ENCODE peak calls at places on chromosomes 4 and X, in five cellular contexts. A, S, M, F and Z are unnamed samples.

GRCh38 chr4:156971623-156972369 is at the start of gene PDGFC:
- DNase-seq in A (peak; percentile 75), S (peak; percentile 1), M (peak; percentile 79), F (peak; percentile 78), Z (peak; percentile 84)

GRCh38 chr4:153318696-153319320 is 25.7 kb upstream of the MND1 start:
- DNase-seq in A (peak; percentile 31), S (peak; percentile 47), M (peak; percentile 72), F (no peak), Z (peak; percentile 52)

GRCh38 chr4:95105112-95105511 is 347.4 kb downstream of the BMPR1B start:
- DNase-seq in A (no peak), S (no peak), M (no peak), F (no peak), Z (peak; percentile 4)

GRCh38 chr4:177403746-177404145 is 38.5 kb downstream of the AGA start:
- DNase-seq in A (no peak), S (no peak), M (peak; percentile 29), F (no peak), Z (no peak)

GRCh38 chr4:159722052-159722451 is 619.2 kb downstream of the RAPGEF2 start:
- DNase-seq in A (no peak), S (no peak), M (no peak), F (no peak), Z (no peak)

GRCh38 chr4:4860381-4860802 is 927 bp downstream of the MSX1 start:
- DNase-seq in A (no peak), S (no peak), M (peak; percentile 26), F (no peak), Z (no peak)

GRCh38 chr4:16264798-16265197 is 38.5 kb upstream of the TAPT1 start:
- DNase-seq in A (no peak), S (peak; percentile 30), M (peak; percentile 70), F (no peak), Z (no peak)

GRCh38 chr4:61149278-61149677 is 50.8 kb upstream of the ADGRL3 start:
- DNase-seq in A (no peak), S (peak; percentile 5), M (peak; percentile 62), F (no peak), Z (no peak)

GRCh38 chrX:37315511-37316248 is 33.5 kb upstream of the PRRG1 start:
- DNase-seq in A (no peak), S (no peak), M (no peak), F (no peak), Z (no peak)

GRCh38 chr4:81528979-81529378 is 57.3 kb upstream of the RASGEF1B start:
- DNase-seq in A (no peak), S (no peak), M (no peak), F (no peak), Z (no peak)

GRCh38 chrX:22122510-22122909 is 90.4 kb downstream of the PHEX start:
- DNase-seq in A (no peak), S (no peak), M (peak; percentile 45), F (no peak), Z (no peak)

GRCh38 chr4:80240976-80241375 is 25.5 kb upstream of the FGF5 start:
- DNase-seq in A (no peak), S (no peak), M (no peak), F (no peak), Z (no peak)

GRCh38 chrX:42530027-42530426 is 247.9 kb downstream of the PPP1R2C start:
- DNase-seq in A (no peak), S (no peak), M (peak; percentile 62), F (no peak), Z (no peak)

GRCh38 chr4:169099775-169100180 is 89.7 kb upstream of the CBR4 start:
- DNase-seq in A (no peak), S (no peak), M (peak; percentile 69), F (no peak), Z (peak; percentile 31)

GRCh38 chr4:111269439-111269838 is 646.6 kb upstream of the PITX2 start:
- DNase-seq in A (no peak), S (no peak), M (no peak), F (no peak), Z (no peak)

GRCh38 chr4:140240237-140240636 is 86.3 kb upstream of the MAML3 start:
- DNase-seq in A (no peak), S (no peak), M (no peak), F (no peak), Z (no peak)

GRCh38 chr4:138199568-138200235 is 42.4 kb downstream of the SLC7A11 start:
- DNase-seq in A (peak; percentile 41), S (no peak), M (peak; percentile 32), F (peak; percentile 77), Z (peak; percentile 38)

GRCh38 chr4:7968262-7968896 is 28.7 kb upstream of the AFAP1 start:
- DNase-seq in A (no peak), S (no peak), M (peak; percentile 89), F (no peak), Z (no peak)

GRCh38 chr4:7973545-7973981 is 33.9 kb upstream of the AFAP1 start:
- DNase-seq in A (no peak), S (no peak), M (peak; percentile 52), F (no peak), Z (no peak)

GRCh38 chr4:7971881-7972500 is 32.3 kb upstream of the AFAP1 start:
- DNase-seq in A (no peak), S (no peak), M (no peak), F (no peak), Z (no peak)

GRCh38 chr4:7970031-7970946 is 30.6 kb upstream of the AFAP1 start:
- DNase-seq in A (peak; percentile 42), S (no peak), M (peak; percentile 85), F (peak; percentile 69), Z (peak; percentile 28)

DNA sequence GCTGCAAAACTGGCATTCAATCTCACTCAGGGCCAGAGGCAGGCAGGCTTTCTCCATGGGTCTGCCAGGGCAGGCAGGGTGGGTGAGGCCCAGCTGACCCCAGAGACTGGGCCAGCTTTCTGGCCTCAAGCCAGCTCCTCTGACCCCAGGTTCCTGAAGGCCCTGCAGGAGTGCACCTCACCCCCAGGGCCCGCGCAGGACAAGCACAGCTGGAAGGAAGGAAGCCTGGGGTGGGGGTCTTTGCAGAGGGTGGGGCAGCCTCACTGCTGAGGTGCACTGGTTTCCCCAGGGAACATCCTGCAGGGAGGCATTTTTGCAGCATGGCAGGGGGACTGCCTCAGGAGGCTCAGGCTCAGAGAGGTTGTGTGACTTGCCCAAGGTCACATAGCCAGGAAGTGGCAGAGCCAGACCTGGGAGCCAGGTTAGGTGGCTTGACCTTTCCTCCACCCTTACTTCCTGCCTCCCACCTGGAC is 31.5 kb upstream of the AFAP1 start:
- DNase-seq in A (no peak), S (no peak), M (no peak), F (no peak), Z (no peak)
- H3K4me1 ChIP-seq in A (peaks cover 20% of the 10 kb centered on the region), S (peaks cover 5% of the 10 kb centered on the region), M (peaks cover 18% of the 10 kb centered on the region), F (peaks cover 55% of the 10 kb centered on the region), Z (peaks cover 50% of the 10 kb centered on the region)

GRCh38 chrX:53447441-53447840 is 13.3 kb upstream of the HSD17B10 start:
- DNase-seq in A (no peak), S (no peak), M (no peak), F (no peak), Z (no peak)

GRCh38 chrX:53449632-53450031 is 15.5 kb upstream of the HSD17B10 start:
- DNase-seq in A (no peak), S (no peak), M (no peak), F (no peak), Z (no peak)

GRCh38 chrX:53442322-53442631 is 8.1 kb upstream of the HSD17B10 start:
- DNase-seq in A (no peak), S (no peak), M (no peak), F (no peak), Z (no peak)

GRCh38 chrX:53441531-53442321 is 7.6 kb upstream of the HSD17B10 start:
- DNase-seq in A (peak; percentile 84), S (no peak), M (peak; percentile 74), F (peak; percentile 84), Z (peak; percentile 77)

GRCh38 chrX:53445977-53446376 is 11.8 kb upstream of the HSD17B10 start:
- DNase-seq in A (peak; percentile 44), S (peak; percentile 68), M (peak; percentile 44), F (peak; percentile 31), Z (peak; percentile 6)
- TF ChIP-seq CTCF in A (peak; percentile 30), S (peak; percentile 77), M (peak; percentile 66), F (peak; percentile 32), Z (peak; percentile 36)

DNA sequence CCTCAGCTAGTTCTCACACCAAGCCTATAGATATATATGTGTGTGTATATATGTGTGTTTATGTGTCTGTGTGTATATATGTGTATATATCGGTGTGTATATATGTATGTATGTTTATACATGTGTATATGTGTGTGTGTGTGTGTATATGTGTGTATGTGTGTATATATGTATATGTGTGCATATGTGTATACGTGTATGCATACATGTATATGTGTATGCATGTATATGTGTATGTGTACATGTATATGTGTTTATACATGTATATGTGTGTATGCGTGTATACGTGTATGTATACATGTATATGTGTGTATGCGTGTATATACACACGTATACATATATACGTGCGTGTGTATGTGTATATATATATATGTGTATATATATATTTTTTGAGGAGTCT is 18.3 kb downstream of the GTPBP6 start:
- DNase-seq in A (no peak), S (no peak), M (no peak), F (no peak), Z (no peak)
- H3K36me3 ChIP-seq in A (peaks cover 26% of the 10 kb centered on the region), S (peaks cover 51% of the 10 kb centered on the region), M (peaks cover 14% of the 10 kb centered on the region), F (no peaks in the 10 kb centered on the region), Z (peaks cover 10% of the 10 kb centered on the region)

GRCh38 chr4:184280104-184280503 is 62.4 kb upstream of the ENPP6 start:
- DNase-seq in A (no peak), S (no peak), M (no peak), F (no peak), Z (no peak)

GRCh38 chr4:184273166-184274147 is 55.8 kb upstream of the ENPP6 start:
- DNase-seq in A (no peak), S (no peak), M (no peak), F (no peak), Z (no peak)

GRCh38 chr4:184274288-184274951 is 56.7 kb upstream of the ENPP6 start:
- DNase-seq in A (no peak), S (no peak), M (no peak), F (no peak), Z (no peak)

GRCh38 chr4:184279496-184280082 is 61.9 kb upstream of the ENPP6 start:
- DNase-seq in A (no peak), S (no peak), M (no peak), F (no peak), Z (no peak)

GRCh38 chr4:184275766-184276165 is 58.1 kb upstream of the ENPP6 start:
- DNase-seq in A (peak; percentile 17), S (no peak), M (no peak), F (no peak), Z (no peak)
- H3K4me1 ChIP-seq in A (no peaks in the 10 kb centered on the region), S (no peaks in the 10 kb centered on the region), M (no peaks in the 10 kb centered on the region), F (no peaks in the 10 kb centered on the region), Z (no peaks in the 10 kb centered on the region)

GRCh38 chr4:8237256-8237989 is 32.1 kb upstream of the HTRA3 start:
- DNase-seq in A (no peak), S (no peak), M (no peak), F (no peak), Z (no peak)

GRCh38 chr4:8239226-8239625 is 30.3 kb upstream of the HTRA3 start:
- DNase-seq in A (no peak), S (no peak), M (no peak), F (no peak), Z (no peak)

GRCh38 chr4:8239661-8240060 is 29.9 kb upstream of the HTRA3 start:
- DNase-seq in A (no peak), S (no peak), M (no peak), F (no peak), Z (no peak)

GRCh38 chr4:8238061-8238511 is 31.5 kb upstream of the HTRA3 start:
- DNase-seq in A (peak; percentile 45), S (no peak), M (no peak), F (peak; percentile 72), Z (no peak)

GRCh38 chr4:8238515-8239053 is 31.0 kb upstream of the HTRA3 start:
- DNase-seq in A (no peak), S (no peak), M (no peak), F (peak; percentile 92), Z (no peak)
- TF ChIP-seq CTCF in A (peak; percentile 10), S (peak; percentile 45), M (peak; percentile 43), F (peak; percentile 43), Z (no peak)

GRCh38 chr4:2647403-2648158 is 108.6 kb downstream of the TNIP2 start:
- DNase-seq in A (no peak), S (no peak), M (no peak), F (no peak), Z (no peak)
- H3K36me3 ChIP-seq in A (peaks cover 50% of the 10 kb centered on the region), S (peaks cover 76% of the 10 kb centered on the region), M (peaks cover 39% of the 10 kb centered on the region), F (peaks cover 2% of the 10 kb centered on the region), Z (peaks cover 44% of the 10 kb centered on the region)